ENCODE peak calls at places on chromosomes 4 and X, in four cellular contexts. F, Y, J and Z are unnamed samples.

GRCh38 chr4:28966982-28967381 is 1753.2 kb upstream of the PCDH7 start:
- DNase-seq in F (no peak), Y (no peak), J (no peak), Z (no peak)

GRCh38 chr4:162458051-162458450 is 294.3 kb upstream of the FSTL5 start:
- DNase-seq in F (no peak), Y (no peak), J (no peak), Z (no peak)

GRCh38 chrX:20514358-20514757 is 247.6 kb upstream of the RPS6KA3 start:
- DNase-seq in F (no peak), Y (no peak), J (no peak), Z (no peak)

GRCh38 chr4:147837435-147837834 is 105.5 kb downstream of the ARHGAP10 start:
- DNase-seq in F (no peak), Y (no peak), J (no peak), Z (no peak)

GRCh38 chr4:89769856-89770255 is 67.1 kb downstream of the SNCA start:
- DNase-seq in F (no peak), Y (no peak), J (no peak), Z (no peak)

GRCh38 chrX:134484039-134484438 is 24.1 kb downstream of the HPRT1 start:
- DNase-seq in F (no peak), Y (no peak), J (no peak), Z (no peak)

GRCh38 chr4:83535520-83535944 is 376 bp upstream of the GPAT3 start:
- DNase-seq in F (peak; percentile 68), Y (no peak), J (peak; percentile 20), Z (no peak)

GRCh38 chr4:76950052-76950845 is 697 bp downstream of the SEPTIN11 start:
- DNase-seq in F (peak; percentile 45), Y (peak; percentile 92), J (peak; percentile 47), Z (no peak)

GRCh38 chrX:7205037-7205577 is 57.2 kb upstream of the PUDP start:
- DNase-seq in F (no peak), Y (no peak), J (no peak), Z (no peak)

GRCh38 chrX:99077099-99077498 is 1333.0 kb downstream of the PCDH19 start:
- DNase-seq in F (no peak), Y (no peak), J (no peak), Z (no peak)

GRCh38 chr4:33060873-33061542 is 2340.8 kb downstream of the PCDH7 start:
- DNase-seq in F (no peak), Y (no peak), J (peak; percentile 28), Z (no peak)

GRCh38 chr4:27819261-27819660 is 958.6 kb downstream of the STIM2 start:
- DNase-seq in F (no peak), Y (no peak), J (no peak), Z (no peak)

GRCh38 chr4:128536746-128537145 is 249.1 kb upstream of the PGRMC2 start:
- DNase-seq in F (no peak), Y (no peak), J (no peak), Z (peak; percentile 72)

GRCh38 chrX:38879631-38880220 is 78.5 kb downstream of the MID1IP1 start:
- DNase-seq in F (no peak), Y (no peak), J (no peak), Z (no peak)

GRCh38 chrX:54746928-54747327 is 51.1 kb downstream of the ITIH6 start:
- DNase-seq in F (no peak), Y (no peak), J (no peak), Z (no peak)
- TF ChIP-seq POLR2A in F (no peak), Y (no peak), J (no peak), Z (no peak)

GRCh38 chrX:5810636-5811035 is 418.0 kb downstream of the NLGN4X start:
- DNase-seq in F (no peak), Y (no peak), J (no peak), Z (no peak)
- TF ChIP-seq EP300 in F (no peak), Y (no peak), J (no peak), Z (no peak)

GRCh38 chr4:104491826-104492771 is 2.6 kb downstream of the CXXC4 start:
- DNase-seq in F (no peak), Y (no peak), J (no peak), Z (no peak)
- TF ChIP-seq POLR2A in F (no peak), Y (no peak), J (no peak), Z (no peak)

GRCh38 chrX:153814591-153815315 is 15.6 kb downstream of the PDZD4 start:
- DNase-seq in F (no peak), Y (no peak), J (no peak), Z (no peak)

GRCh38 chrX:153813161-153813560 is 17.2 kb downstream of the PDZD4 start:
- DNase-seq in F (no peak), Y (no peak), J (no peak), Z (no peak)

GRCh38 chrX:153816821-153817220 is 13.5 kb downstream of the PDZD4 start:
- DNase-seq in F (no peak), Y (no peak), J (no peak), Z (no peak)

GRCh38 chrX:153807976-153808375 is 13.5 kb downstream of the SSR4 start:
- DNase-seq in F (no peak), Y (peak; percentile 48), J (no peak), Z (no peak)

GRCh38 chrX:153812220-153812619 is 17.8 kb downstream of the SSR4 start:
- DNase-seq in F (no peak), Y (no peak), J (no peak), Z (no peak)
- TF ChIP-seq EP300 in F (no peak), Y (no peak), J (no peak), Z (no peak)

GRCh38 chr4:94453534-94453963 is 1.8 kb downstream of the PDLIM5 start:
- DNase-seq in F (no peak), Y (no peak), J (no peak), Z (no peak)
- TF ChIP-seq POLR2A in F (no peak), Y (no peak), J (no peak), Z (no peak)

GRCh38 chrX:50067435-50068292 is 133.1 kb downstream of the AKAP4 start:
- DNase-seq in F (no peak), Y (no peak), J (no peak), Z (no peak)
- TF ChIP-seq EP300 in F (no peak), Y (no peak), J (no peak), Z (no peak)

GRCh38 chrX:53684415-53685192 is 1.9 kb downstream of the HUWE1 start:
- DNase-seq in F (no peak), Y (peak; percentile 87), J (no peak), Z (no peak)

GRCh38 chrX:53688300-53688699 is 1.8 kb upstream of the HUWE1 start:
- DNase-seq in F (no peak), Y (no peak), J (no peak), Z (no peak)

GRCh38 chrX:53685711-53686110 is 808 bp downstream of the HUWE1 start:
- DNase-seq in F (no peak), Y (no peak), J (no peak), Z (no peak)

GRCh38 chrX:53683556-53684414 is 2.7 kb downstream of the HUWE1 start:
- DNase-seq in F (peak; percentile 92), Y (peak; percentile 94), J (peak; percentile 90), Z (peak; percentile 98)

GRCh38 chrX:53686151-53686885 is at the start of gene HUWE1:
- DNase-seq in F (peak; percentile 79), Y (peak; percentile 96), J (peak; percentile 58), Z (peak; percentile 92)
- TF ChIP-seq POLR2A in F (peak; percentile 18), Y (peak; percentile 44), J (no peak), Z (no peak)

DNA sequence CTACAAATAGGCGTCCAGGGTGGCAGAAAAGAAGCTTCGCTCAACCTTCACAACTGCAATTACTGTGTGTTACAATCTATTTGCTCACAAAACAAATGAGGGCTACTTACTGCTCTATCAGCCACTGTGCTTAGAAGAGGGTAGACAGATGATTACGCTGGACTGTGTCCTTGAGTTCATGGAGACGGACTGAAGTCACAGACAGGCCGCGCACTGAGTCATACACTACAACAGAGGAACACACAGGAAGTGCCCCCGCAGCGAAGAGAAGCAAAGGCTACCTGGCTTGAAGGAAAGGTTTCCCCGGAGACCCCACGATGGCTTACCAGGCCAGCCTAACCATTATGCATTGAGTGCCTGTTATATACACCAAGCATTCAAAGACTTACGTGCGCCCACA is 25.6 kb downstream of the FAT1 start:
- DNase-seq in F (no peak), Y (no peak), J (no peak), Z (no peak)
- TF ChIP-seq EP300 in F (no peak), Y (no peak), J (no peak), Z (no peak)